ENCODE peak calls at places on chromosomes 6 and 20, in five cellular contexts. O is HFFc6; S is natural killer cell; W is EH; N is CD8-positive, alpha-beta T cell. Q is an unnamed sample.
A peak's percentile ranks its signal among the peaks of the same experiment; 100 is the strongest.

GRCh38 chr6:38938741-38939140 is 109.8 kb upstream of the GLP1R start:
- DNase-seq in O (no peak), S (no peak), W (no peak), N (no peak), Q (no peak)

GRCh38 chr20:35296101-35296554 is 3.9 kb upstream of the FAM83C start:
- DNase-seq in O (no peak), S (no peak), W (no peak), N (no peak), Q (no peak)

GRCh38 chr6:150711584-150712501 is 112.2 kb downstream of the PLEKHG1 start:
- DNase-seq in O (no peak), S (no peak), W (no peak), N (no peak), Q (no peak)

GRCh38 chr20:63622732-63623131 is 4.2 kb downstream of the GMEB2 start:
- DNase-seq in O (no peak), S (no peak), W (no peak), N (no peak), Q (no peak)

GRCh38 chr6:117482240-117483003 is at the start of gene DCBLD1:
- DNase-seq in O (peak; percentile 76), S (peak; percentile 65), W (peak; percentile 85), N (peak; percentile 44), Q (peak; percentile 84)

GRCh38 chr6:84791233-84791632 is 26.8 kb upstream of the TBX18 start:
- DNase-seq in O (no peak), S (no peak), W (peak; percentile 49), N (no peak), Q (peak; percentile 60)

GRCh38 chr6:90355965-90356364 is 59.3 kb upstream of the BACH2 start:
- DNase-seq in O (no peak), S (no peak), W (no peak), N (no peak), Q (no peak)

GRCh38 chr20:53957421-53958172 is 112.8 kb downstream of the BCAS1 start:
- DNase-seq in O (no peak), S (no peak), W (peak; percentile 54), N (no peak), Q (peak; percentile 13)

GRCh38 chr6:90677440-90677839 is 90.6 kb upstream of the MAP3K7 start:
- DNase-seq in O (no peak), S (no peak), W (no peak), N (no peak), Q (no peak)

GRCh38 chr6:34912715-34913464 is 23.8 kb downstream of the ANKS1A start:
- DNase-seq in O (peak; percentile 82), S (no peak), W (peak; percentile 73), N (peak; percentile 25), Q (peak; percentile 69)

GRCh38 chr20:13443690-13444089 is 195.0 kb downstream of the TASP1 start:
- DNase-seq in O (no peak), S (no peak), W (peak; percentile 51), N (no peak), Q (no peak)

GRCh38 chr6:85747093-85747492 is 104.4 kb upstream of the SYNCRIP start:
- DNase-seq in O (peak; percentile 37), S (no peak), W (peak; percentile 37), N (no peak), Q (peak; percentile 28)

GRCh38 chr6:136438445-136438844 is 111.8 kb downstream of the MAP7 start:
- DNase-seq in O (no peak), S (no peak), W (no peak), N (no peak), Q (no peak)

GRCh38 chr6:90238663-90239542 is 57.7 kb downstream of the BACH2 start:
- DNase-seq in O (no peak), S (no peak), W (no peak), N (no peak), Q (no peak)

GRCh38 chr6:144216668-144217218 is 66.4 kb downstream of the STX11 start:
- DNase-seq in O (peak; percentile 94), S (no peak), W (no peak), N (no peak), Q (no peak)

GRCh38 chr6:109370336-109370735 is 11.9 kb downstream of the CD164 start:
- DNase-seq in O (no peak), S (no peak), W (no peak), N (no peak), Q (no peak)

GRCh38 chr6:134636221-134636830 is 313.6 kb downstream of the ALDH8A1 start:
- DNase-seq in O (no peak), S (no peak), W (no peak), N (peak; percentile 5), Q (no peak)

GRCh38 chr6:158642097-158642601 is 2.4 kb downstream of the DYNLT1 start:
- DNase-seq in O (peak; percentile 96), S (no peak), W (peak; percentile 66), N (no peak), Q (peak; percentile 88)

GRCh38 chr20:59308493-59309201 is 8.2 kb downstream of the EDN3 start:
- DNase-seq in O (no peak), S (no peak), W (no peak), N (no peak), Q (no peak)

GRCh38 chr6:85677243-85677956 is 34.7 kb upstream of the SYNCRIP start:
- DNase-seq in O (no peak), S (no peak), W (peak; percentile 56), N (no peak), Q (peak; percentile 20)

Q was measured in EL.